ENCODE peak calls at places on chromosomes 1 and 21, in eight cellular contexts. O, N, Y, L, K, E, T and S are unnamed samples.

GRCh38 chr1:1210726-1211540 is 3.0 kb downstream of the TNFRSF4 start:
- DNase-seq in Y (no peak), T (no peak), N (no peak), L (no peak), O (no peak), E (no peak), K (peak; percentile 22), S (no peak)

GRCh38 chr1:213742992-213743391 is 244.8 kb upstream of the PROX1 start:
- DNase-seq in E (no peak), T (no peak), O (no peak), L (no peak), K (no peak), N (no peak), Y (no peak), S (no peak)

GRCh38 chr21:34907783-34908423 is 141.2 kb downstream of the RUNX1 start:
- DNase-seq in K (no peak), Y (no peak), O (peak; percentile 47), N (no peak), T (no peak), L (no peak), E (no peak), S (no peak)

GRCh38 chr1:147849097-147849873 is 53.3 kb upstream of the GJA8 start:
- DNase-seq in K (no peak), N (no peak), T (peak; percentile 59), O (no peak), L (peak; percentile 32), E (no peak), Y (no peak), S (no peak)

GRCh38 chr1:204578867-204579664 is 62.9 kb downstream of the MDM4 start:
- DNase-seq in L (peak; percentile 53), T (no peak), K (peak; percentile 78), O (no peak), Y (no peak), E (no peak), N (no peak), S (no peak)

GRCh38 chr1:167738158-167738557 is 16.4 kb downstream of the MPZL1 start:
- DNase-seq in L (no peak), T (no peak), N (peak; percentile 29), K (no peak), O (no peak), E (no peak), Y (no peak), S (no peak)

GRCh38 chr1:209038316-209038715 is 545.2 kb upstream of the CAMK1G start:
- DNase-seq in E (no peak), K (no peak), L (no peak), T (no peak), O (no peak), Y (no peak), N (no peak), S (no peak)

GRCh38 chr1:162902372-162902771 is 41.4 kb upstream of the CCDC190 start:
- DNase-seq in O (no peak), N (peak; percentile 54), Y (no peak), T (peak; percentile 56), K (no peak), E (no peak), L (peak; percentile 41), S (peak; percentile 50)

GRCh38 chr21:34801519-34802132 is 132.8 kb downstream of the CLIC6 start:
- DNase-seq in K (peak; percentile 8), T (no peak), E (no peak), Y (no peak), N (no peak), O (no peak), L (no peak), S (no peak)

GRCh38 chr1:177809844-177810243 is 160.0 kb downstream of the SEC16B start:
- DNase-seq in T (no peak), K (no peak), Y (no peak), L (no peak), O (no peak), N (no peak), E (no peak), S (no peak)

GRCh38 chr1:83559090-83559489 is 439.8 kb downstream of the TTLL7 start:
- DNase-seq in T (no peak), O (no peak), E (no peak), L (no peak), K (no peak), Y (no peak), N (no peak), S (no peak)

GRCh38 chr1:45543599-45544417 is 6.8 kb upstream of the AKR1A1 start:
- DNase-seq in T (no peak), K (no peak), Y (no peak), O (peak; percentile 98), N (no peak), E (peak; percentile 37), L (no peak), S (peak; percentile 62)

GRCh38 chr1:212665241-212666115 is 34.2 kb downstream of the BATF3 start:
- DNase-seq in T (peak; percentile 76), N (peak; percentile 88), E (peak; percentile 79), Y (peak; percentile 68), K (peak; percentile 94), L (peak; percentile 92), O (peak; percentile 73), S (peak; percentile 79)

GRCh38 chr1:238738942-238739341 is 647.4 kb upstream of the CHRM3 start:
- DNase-seq in N (peak; percentile 27), E (no peak), Y (no peak), O (no peak), K (no peak), L (no peak), T (no peak), S (no peak)

GRCh38 chr1:233025156-233025555 is 74.7 kb downstream of the NTPCR start:
- DNase-seq in T (peak; percentile 29), K (peak; percentile 9), O (peak; percentile 4), E (peak; percentile 74), Y (peak; percentile 14), N (peak; percentile 23), L (no peak), S (peak; percentile 46)

GRCh38 chr1:236039736-236040670 is 24.9 kb downstream of the NID1 start:
- DNase-seq in E (no peak), K (no peak), N (peak; percentile 64), O (no peak), Y (peak; percentile 74), L (no peak), T (peak; percentile 49), S (no peak)

GRCh38 chr1:33296082-33296458 is 24.8 kb downstream of the A3GALT2 start:
- DNase-seq in L (no peak), E (peak; percentile 8), T (no peak), Y (no peak), O (no peak), N (no peak), K (no peak), S (no peak)

GRCh38 chr1:238895911-238896310 is 490.5 kb upstream of the CHRM3 start:
- DNase-seq in Y (no peak), K (no peak), T (no peak), N (no peak), E (no peak), O (no peak), L (no peak), S (peak; percentile 60)

GRCh38 chr1:83998599-83999315 is at the start of gene TTLL7:
- DNase-seq in E (peak; percentile 82), Y (peak; percentile 89), L (peak; percentile 91), N (no peak), O (peak; percentile 38), K (peak; percentile 87), T (peak; percentile 63), S (peak; percentile 0)

GRCh38 chr1:12450090-12450764 is 167.8 kb downstream of the DHRS3 start:
- DNase-seq in O (no peak), T (no peak), E (peak; percentile 48), N (no peak), K (peak; percentile 96), Y (no peak), L (no peak), S (no peak)

GRCh38 chr1:184843732-184844495 is 89.3 kb upstream of the EDEM3 start:
- DNase-seq in K (no peak), Y (no peak), T (no peak), L (no peak), E (no peak), N (no peak), O (no peak), S (peak; percentile 46)

GRCh38 chr1:167173516-167174184 is 47.0 kb upstream of the POU2F1 start:
- DNase-seq in Y (no peak), K (no peak), T (peak; percentile 62), L (no peak), E (no peak), N (peak; percentile 89), O (no peak), S (peak; percentile 78)

GRCh38 chr21:34034369-34035014 is 38.9 kb upstream of the MRPS6 start:
- DNase-seq in O (no peak), N (no peak), K (no peak), L (no peak), Y (no peak), E (no peak), T (no peak), S (no peak)

GRCh38 chr1:33232716-33233115 is 23.6 kb upstream of the ZNF362 start:
- DNase-seq in O (no peak), N (no peak), Y (no peak), E (no peak), T (no peak), K (no peak), L (no peak), S (no peak)

GRCh38 chr1:155219592-155220031 is 11.1 kb downstream of the MTX1 start:
- DNase-seq in N (no peak), E (no peak), L (no peak), Y (peak; percentile 67), O (no peak), T (no peak), K (peak; percentile 50), S (no peak)

GRCh38 chr1:21530368-21531016 is 21.3 kb downstream of the ALPL start:
- DNase-seq in K (no peak), T (peak; percentile 47), E (no peak), N (peak; percentile 29), O (no peak), L (no peak), Y (no peak), S (no peak)

GRCh38 chr1:11062965-11063401 is 3.2 kb upstream of the SRM start:
- DNase-seq in E (no peak), O (no peak), T (no peak), K (no peak), N (peak; percentile 84), Y (no peak), L (peak; percentile 77), S (peak; percentile 82)

GRCh38 chr1:223003549-223003948 is 139.5 kb downstream of the TLR5 start:
- DNase-seq in N (no peak), E (no peak), Y (no peak), L (no peak), T (no peak), K (no peak), O (no peak), S (no peak)

GRCh38 chr1:111937147-111937725 is 52.2 kb downstream of the KCND3 start:
- DNase-seq in N (no peak), L (no peak), E (no peak), T (no peak), K (no peak), Y (no peak), O (no peak), S (no peak)

GRCh38 chr1:207268753-207269511 is 52.5 kb upstream of the CD55 start:
- DNase-seq in N (no peak), T (no peak), Y (no peak), L (no peak), O (no peak), E (no peak), K (no peak), S (no peak)

GRCh38 chr1:192057766-192058165 is 100.5 kb upstream of the RGS18 start:
- DNase-seq in K (no peak), L (no peak), E (no peak), T (no peak), Y (no peak), O (no peak), N (no peak), S (no peak)

GRCh38 chr1:234484218-234484617 is 5.2 kb upstream of the TARBP1 start:
- DNase-seq in L (no peak), K (no peak), E (no peak), Y (no peak), N (no peak), O (no peak), T (no peak), S (no peak)

GRCh38 chr21:26106562-26106961 is 64.0 kb downstream of the APP start:
- DNase-seq in O (no peak), T (no peak), N (peak; percentile 27), L (no peak), Y (no peak), E (no peak), K (no peak), S (no peak)

GRCh38 chr1:245915406-245915805 is 591.7 kb downstream of the SMYD3 start:
- DNase-seq in K (peak; percentile 72), Y (no peak), N (no peak), L (no peak), T (no peak), E (no peak), O (no peak), S (no peak)